ENCODE peak calls at places on chromosomes 5 and 9, in five cellular contexts. E is glutamatergic neuron, H is NCI-H1105 treated with DMSO at 0.1 percent for 48 hours, M is activated T-cell treated with anti-CD3 and anti-CD28 coated beads for 1 hour, T is NCI-H1092 treated with DMSO at 0.1 percent for 48 hours. W is an unnamed sample.

GRCh38 chr5:35202319-35203111 is 27.8 kb downstream of the PRLR start:
- DNase-seq in M (peak), T (peak), E (peak), H (no peak), W (peak)

GRCh38 chr5:151115272-151115905 is 34.6 kb upstream of the TNIP1 start:
- DNase-seq in E (peak), H (peak), M (peak), T (peak), W (no peak)

GRCh38 chr9:87711857-87712800 is 13.8 kb upstream of the CTSL start:
- DNase-seq in E (no peak), T (no peak), M (no peak), H (no peak), W (no peak)

GRCh38 chr5:55143624-55144023 is 16.3 kb upstream of the GPX8 start:
- DNase-seq in M (no peak), H (no peak), E (no peak), T (no peak), W (no peak)

GRCh38 chr5:79488058-79488457 is 25.9 kb downstream of the HOMER1 start:
- DNase-seq in T (no peak), M (no peak), E (no peak), H (no peak), W (no peak)

GRCh38 chr9:108269421-108269820 is 586.4 kb downstream of the ACTL7B start:
- DNase-seq in T (no peak), H (no peak), E (no peak), M (no peak), W (no peak)

GRCh38 chr5:142186821-142187594 is 78.4 kb downstream of the NDFIP1 start:
- DNase-seq in H (no peak), M (no peak), E (no peak), T (no peak), W (no peak)

GRCh38 chr9:128550770-128551651 is 1.4 kb upstream of the SPTAN1 start:
- DNase-seq in M (no peak), H (no peak), T (no peak), E (peak), W (no peak)

GRCh38 chr5:132489871-132490483 is 596 bp downstream of the IRF1 start:
- DNase-seq in H (no peak), M (no peak), T (no peak), E (no peak), W (no peak)

GRCh38 chr9:127112683-127113539 is 9.5 kb downstream of the ANGPTL2 start:
- DNase-seq in H (no peak), T (no peak), M (no peak), E (no peak), W (no peak)

GRCh38 chr9:136366826-136367225 is 3.3 kb upstream of the DNLZ start:
- DNase-seq in M (no peak), E (no peak), H (no peak), T (no peak), W (no peak)

GRCh38 chr9:20559236-20559896 is 62.9 kb downstream of the MLLT3 start:
- DNase-seq in H (no peak), E (no peak), M (no peak), T (no peak), W (no peak)

GRCh38 chr5:174514325-174514724 is 210.1 kb upstream of the MSX2 start:
- DNase-seq in H (no peak), T (no peak), M (no peak), E (no peak), W (no peak)

GRCh38 chr5:10563940-10564837 is at the start of gene ANKRD33B:
- DNase-seq in H (peak), T (peak), E (peak), M (peak), W (no peak)

GRCh38 chr5:38776494-38776893 is 69.3 kb upstream of the OSMR start:
- DNase-seq in M (no peak), E (no peak), T (no peak), H (no peak), W (no peak)

GRCh38 chr9:36315283-36315682 is 57.0 kb upstream of the GNE start:
- DNase-seq in H (no peak), T (no peak), M (no peak), E (no peak), W (no peak)

GRCh38 chr9:124780757-124781151 is 3.8 kb downstream of the OLFML2A start:
- DNase-seq in H (no peak), T (no peak), E (no peak), M (no peak), W (no peak)

GRCh38 chr9:129458155-129458661 is 162.7 kb downstream of the C9orf50 start:
- DNase-seq in E (no peak), T (peak), H (no peak), M (peak), W (no peak)

GRCh38 chr5:138503487-138504270 is 38.4 kb downstream of the EGR1 start:
- DNase-seq in M (no peak), H (peak), T (peak), E (no peak), W (peak)

GRCh38 chr5:10660720-10661387 is 97.0 kb downstream of the ANKRD33B start:
- DNase-seq in E (no peak), M (no peak), H (no peak), T (no peak), W (no peak)

GRCh38 chr9:97570899-97571298 is 62.3 kb downstream of the TSTD2 start:
- DNase-seq in T (no peak), H (no peak), E (no peak), M (no peak), W (no peak)

GRCh38 chr5:101424530-101425175 is 521.6 kb upstream of the ST8SIA4 start:
- DNase-seq in T (no peak), E (no peak), M (no peak), H (peak), W (no peak)

GRCh38 chr5:143968071-143968878 is 156.3 kb downstream of the HMHB1 start:
- DNase-seq in T (peak), E (no peak), M (no peak), H (peak), W (no peak)